ENCODE peak calls at places on chromosomes 5 and 9, in eight cellular contexts. B is brain microvascular endothelial cell; Z is heart left ventricle; Y is CD8-positive, alpha-beta memory T cell; H is CD4-positive, CD25-positive, alpha-beta regulatory T cell; Q is fibroblast of pulmonary artery; T is astrocyte; X is tibial artery. K is an unnamed sample.

GRCh38 chr9:123391233-123391632 is 35.2 kb downstream of the CRB2 start:
- DNase-seq in T (no peak), Y (no peak), Q (no peak), H (no peak), X (no peak), B (no peak), Z (no peak), K (no peak)

GRCh38 chr9:96294146-96294545 is 7.8 kb downstream of the HSD17B3 start:
- DNase-seq in X (no peak), B (no peak), Z (no peak), Q (no peak), T (no peak), H (no peak), Y (no peak), K (no peak)

GRCh38 chr5:83751201-83751600 is 30.5 kb upstream of the HAPLN1 start:
- DNase-seq in Y (no peak), Q (no peak), T (no peak), X (no peak), B (no peak), H (no peak), Z (no peak), K (no peak)

GRCh38 chr5:96893342-96893741 is 17.0 kb downstream of the ERAP2 start:
- DNase-seq in T (peak; percentile 88), X (no peak), Y (no peak), Q (peak; percentile 85), B (peak; percentile 88), H (no peak), Z (no peak), K (peak; percentile 67)

GRCh38 chr5:345404-346195 is 24.1 kb downstream of the AHRR start:
- DNase-seq in B (no peak), T (no peak), H (no peak), Z (no peak), X (no peak), Y (no peak), Q (peak; percentile 39), K (no peak)

GRCh38 chr9:114387678-114388431 is at the start of gene AKNA:
- DNase-seq in H (peak; percentile 83), Z (peak; percentile 78), B (peak; percentile 70), Q (peak; percentile 79), Y (peak; percentile 90), X (peak; percentile 85), T (peak; percentile 69), K (peak; percentile 59)

GRCh38 chr5:142197098-142197497 is 88.5 kb downstream of the NDFIP1 start:
- DNase-seq in B (no peak), H (no peak), T (no peak), Z (no peak), Y (no peak), X (no peak), Q (peak; percentile 33), K (no peak)

GRCh38 chr5:56696900-56697299 is 118.4 kb upstream of the MAP3K1 start:
- DNase-seq in Z (peak; percentile 30), B (no peak), T (no peak), Y (no peak), X (no peak), H (peak; percentile 23), Q (peak; percentile 59), K (no peak)

GRCh38 chr5:100864931-100865330 is 38.2 kb downstream of the ST8SIA4 start:
- DNase-seq in X (no peak), T (no peak), H (no peak), Y (no peak), Q (no peak), B (no peak), Z (no peak), K (no peak)

GRCh38 chr9:113823421-113823820 is 52.7 kb upstream of the ZNF618 start:
- DNase-seq in H (no peak), B (peak; percentile 11), T (no peak), Y (no peak), X (no peak), Z (no peak), Q (no peak), K (no peak)

GRCh38 chr9:23492126-23493002 is 333.7 kb downstream of the ELAVL2 start:
- DNase-seq in T (peak; percentile 16), B (peak; percentile 0), Q (peak; percentile 1), H (no peak), Y (no peak), X (no peak), Z (no peak), K (peak; percentile 10)

GRCh38 chr9:14251146-14252071 is 62.5 kb downstream of the NFIB start:
- DNase-seq in H (no peak), T (peak; percentile 89), B (peak; percentile 84), Z (peak; percentile 85), Q (peak; percentile 90), X (peak; percentile 76), Y (no peak), K (peak; percentile 76)

GRCh38 chr9:127451681-127452480 is 571 bp downstream of the LRSAM1 start:
- DNase-seq in H (peak; percentile 37), X (no peak), T (peak; percentile 29), Z (peak; percentile 50), Y (peak; percentile 24), B (peak; percentile 36), Q (peak; percentile 55), K (no peak)

GRCh38 chr5:59115345-59115744 is 532.5 kb downstream of the RAB3C start:
- DNase-seq in Y (no peak), B (no peak), Q (peak; percentile 36), T (peak; percentile 32), X (no peak), Z (no peak), H (no peak), K (no peak)

GRCh38 chr5:160774006-160774405 is 78.0 kb downstream of the ATP10B start:
- DNase-seq in X (no peak), T (no peak), Y (no peak), B (no peak), Q (no peak), H (no peak), Z (no peak), K (no peak)

DNA sequence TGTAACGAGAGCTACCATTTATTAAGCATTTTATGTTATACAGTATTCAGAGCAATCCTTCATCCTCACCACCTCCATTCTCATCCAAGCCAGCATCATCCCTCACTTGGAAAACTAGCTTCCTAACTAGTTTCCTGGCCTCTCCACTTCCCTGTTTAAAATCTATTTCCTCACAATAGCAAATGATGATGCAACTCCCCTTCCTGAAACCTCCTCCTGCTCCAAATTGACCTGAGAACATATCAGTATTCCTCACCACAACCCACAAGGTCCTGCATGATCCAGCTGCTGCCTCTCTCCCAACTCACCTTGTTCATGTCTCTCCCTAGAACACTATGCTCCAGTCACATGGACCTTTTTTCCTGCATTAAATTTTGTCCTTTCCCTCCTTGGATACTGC is 4.3 kb upstream of the SLC36A2 start:
- DNase-seq in Y (no peak), B (no peak), X (no peak), Z (no peak), Q (no peak), H (no peak), T (no peak), K (no peak)
- H3K4me3 ChIP-seq in Y (no peak overlapping the region), B (no peak overlapping the region), X (no peak overlapping the region), Z (no peak overlapping the region), Q (no peak overlapping the region), H (no peak overlapping the region), T (no peak overlapping the region), K (no peak overlapping the region)

GRCh38 chr9:125758986-125759811 is 12.0 kb downstream of the PBX3 start:
- DNase-seq in Y (no peak), Z (peak; percentile 10), H (no peak), T (no peak), B (no peak), X (peak; percentile 40), Q (no peak), K (no peak)
- H3K4me3 ChIP-seq in Y (no peak overlapping the region), Z (peak overlapping the region; percentile 16), H (no peak overlapping the region), T (peak overlapping the region; percentile 39), B (no peak overlapping the region), X (no peak overlapping the region), Q (peak overlapping the region; percentile 44), K (no peak overlapping the region)

GRCh38 chr5:14204785-14205321 is 61.7 kb downstream of the TRIO start:
- DNase-seq in Z (peak; percentile 57), T (peak; percentile 85), X (peak; percentile 68), Y (no peak), Q (peak; percentile 94), H (no peak), B (peak; percentile 83), K (peak; percentile 77)

GRCh38 chr5:14202462-14202861 is 59.3 kb downstream of the TRIO start:
- DNase-seq in Q (peak; percentile 72), H (no peak), T (peak; percentile 80), B (peak; percentile 73), Z (no peak), X (no peak), Y (no peak), K (no peak)

GRCh38 chr5:14206028-14206725 is 63.0 kb downstream of the TRIO start:
- DNase-seq in T (peak; percentile 68), Z (no peak), H (no peak), Q (no peak), B (no peak), Y (no peak), X (no peak), K (no peak)

GRCh38 chr5:14201325-14202061 is 58.4 kb downstream of the TRIO start:
- DNase-seq in H (no peak), Y (no peak), X (no peak), T (peak; percentile 89), Q (peak; percentile 64), Z (no peak), B (no peak), K (no peak)

GRCh38 chr5:14204011-14204670 is 61.0 kb downstream of the TRIO start:
- DNase-seq in Y (no peak), Z (no peak), T (no peak), H (no peak), X (no peak), B (no peak), Q (no peak), K (no peak)
- H3K4me3 ChIP-seq in Y (no peak overlapping the region), Z (no peak overlapping the region), T (peak overlapping the region; percentile 2), H (no peak overlapping the region), X (no peak overlapping the region), B (no peak overlapping the region), Q (no peak overlapping the region), K (no peak overlapping the region)

GRCh38 chr5:74031536-74031935 is 405.5 kb downstream of the ARHGEF28 start:
- DNase-seq in T (no peak), Y (no peak), Q (no peak), B (no peak), H (no peak), X (no peak), Z (no peak), K (no peak)

GRCh38 chr5:74032617-74033016 is 406.6 kb downstream of the ARHGEF28 start:
- DNase-seq in T (no peak), Y (no peak), Z (no peak), B (no peak), H (no peak), Q (no peak), X (no peak), K (no peak)

GRCh38 chr5:74034738-74035137 is 408.7 kb downstream of the ARHGEF28 start:
- DNase-seq in B (peak; percentile 82), Y (no peak), Z (no peak), T (peak; percentile 94), H (no peak), Q (peak; percentile 76), X (no peak), K (peak; percentile 86)

GRCh38 chr5:74040065-74040551 is 414.1 kb downstream of the ARHGEF28 start:
- DNase-seq in H (no peak), T (peak; percentile 92), Z (no peak), Y (no peak), B (peak; percentile 88), Q (peak; percentile 74), X (peak; percentile 27), K (peak; percentile 97)

DNA sequence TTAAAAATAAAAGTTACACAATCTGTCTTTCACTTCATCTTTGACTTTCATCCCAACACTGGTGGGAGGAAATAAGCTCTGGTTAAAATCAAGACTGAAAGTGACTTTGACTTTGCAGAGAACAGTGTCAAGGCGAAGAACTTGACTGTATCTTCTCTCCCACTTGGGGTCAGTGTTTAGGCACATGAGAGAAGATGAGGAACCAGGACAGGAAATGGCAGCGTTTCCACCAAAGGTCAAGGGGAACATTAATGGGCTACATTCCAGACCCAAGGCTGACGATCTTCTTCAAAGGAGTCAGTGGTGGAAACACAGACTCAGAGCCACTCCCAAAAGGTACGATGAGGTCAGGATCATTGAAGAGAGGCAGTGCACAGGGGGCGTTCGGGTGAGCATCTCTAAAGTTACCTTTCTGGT is 409.5 kb downstream of the ARHGEF28 start:
- DNase-seq in Z (peak; percentile 50), T (peak; percentile 70), Y (no peak), Q (peak; percentile 85), B (peak; percentile 70), H (no peak), X (peak; percentile 28), K (peak; percentile 43)
- H3K4me3 ChIP-seq in Z (no peak overlapping the region), T (no peak overlapping the region), Y (no peak overlapping the region), Q (no peak overlapping the region), B (no peak overlapping the region), H (no peak overlapping the region), X (no peak overlapping the region), K (no peak overlapping the region)